ENCODE peak calls at places on chromosome 19, in ten cellular contexts. One of them, this sample, is unnamed.

GRCh38 chr19:47020992-47021496 is 1.4 kb downstream of the NPAS1 start:
- DNase-seq in neuronal stem cell: no peak
- DNase-seq in GM12865: peak
- DNase-seq in AG09309: no peak
- DNase-seq in GM12864: no peak
- DNase-seq in lower lobe of right lung: no peak
- DNase-seq in bronchial epithelial cell: no peak
- DNase-seq in IMR-90: no peak
- DNase-seq in left lung: no peak
- DNase-seq in GM23338: peak
- DNase-seq in this sample: no peak

GRCh38 chr19:55209430-55210119 is at the start of gene PTPRH:
- DNase-seq in neuronal stem cell: no peak
- DNase-seq in GM12865: no peak
- DNase-seq in AG09309: no peak
- DNase-seq in GM12864: no peak
- DNase-seq in lower lobe of right lung: no peak
- DNase-seq in bronchial epithelial cell: no peak
- DNase-seq in IMR-90: no peak
- DNase-seq in left lung: no peak
- DNase-seq in GM23338: no peak
- DNase-seq in this sample: no peak

GRCh38 chr19:47729799-47730520 is 15.4 kb upstream of the NOP53 start:
- DNase-seq in neuronal stem cell: no peak
- DNase-seq in GM12865: peak
- DNase-seq in AG09309: no peak
- DNase-seq in GM12864: no peak
- DNase-seq in lower lobe of right lung: peak
- DNase-seq in bronchial epithelial cell: peak
- DNase-seq in IMR-90: no peak
- DNase-seq in left lung: peak
- DNase-seq in GM23338: peak
- DNase-seq in this sample: peak

GRCh38 chr19:49684251-49684982 is 5.0 kb upstream of the ADM5 start:
- DNase-seq in neuronal stem cell: no peak
- DNase-seq in GM12865: peak
- DNase-seq in AG09309: no peak
- DNase-seq in GM12864: no peak
- DNase-seq in lower lobe of right lung: no peak
- DNase-seq in bronchial epithelial cell: no peak
- DNase-seq in IMR-90: no peak
- DNase-seq in left lung: no peak
- DNase-seq in GM23338: peak
- DNase-seq in this sample: no peak

GRCh38 chr19:35856001-35856400 is 710 bp upstream of the KIRREL2 start:
- DNase-seq in neuronal stem cell: peak
- DNase-seq in GM12865: no peak
- DNase-seq in AG09309: no peak
- DNase-seq in GM12864: no peak
- DNase-seq in lower lobe of right lung: no peak
- DNase-seq in bronchial epithelial cell: no peak
- DNase-seq in IMR-90: no peak
- DNase-seq in left lung: no peak
- DNase-seq in GM23338: peak
- DNase-seq in this sample: no peak

GRCh38 chr19:54481326-54481930 is 8.3 kb upstream of the CDC42EP5 start:
- DNase-seq in neuronal stem cell: peak
- DNase-seq in GM12865: peak
- DNase-seq in AG09309: no peak
- DNase-seq in GM12864: no peak
- DNase-seq in lower lobe of right lung: no peak
- DNase-seq in bronchial epithelial cell: peak
- DNase-seq in IMR-90: peak
- DNase-seq in left lung: no peak
- DNase-seq in GM23338: peak
- DNase-seq in this sample: no peak

GRCh38 chr19:58356236-58356970 is 3.1 kb upstream of the A1BG start:
- DNase-seq in neuronal stem cell: no peak
- DNase-seq in GM12865: no peak
- DNase-seq in AG09309: no peak
- DNase-seq in GM12864: no peak
- DNase-seq in lower lobe of right lung: peak
- DNase-seq in bronchial epithelial cell: no peak
- DNase-seq in IMR-90: peak
- DNase-seq in left lung: no peak
- DNase-seq in GM23338: peak
- DNase-seq in this sample: no peak

GRCh38 chr19:10718205-10719196 is 622 bp downstream of the DNM2 start:
- DNase-seq in neuronal stem cell: no peak
- DNase-seq in GM12865: peak
- DNase-seq in AG09309: no peak
- DNase-seq in GM12864: no peak
- DNase-seq in lower lobe of right lung: peak
- DNase-seq in bronchial epithelial cell: peak
- DNase-seq in IMR-90: peak
- DNase-seq in left lung: no peak
- DNase-seq in GM23338: peak
- DNase-seq in this sample: no peak

GRCh38 chr19:35155441-35155840 is 906 bp downstream of the FXYD5 start:
- DNase-seq in neuronal stem cell: no peak
- DNase-seq in GM12865: peak
- DNase-seq in AG09309: no peak
- DNase-seq in GM12864: no peak
- DNase-seq in lower lobe of right lung: no peak
- DNase-seq in bronchial epithelial cell: no peak
- DNase-seq in IMR-90: no peak
- DNase-seq in left lung: no peak
- DNase-seq in GM23338: no peak
- DNase-seq in this sample: no peak

GRCh38 chr19:55638864-55639359 is 1.9 kb upstream of the ZNF580 start:
- DNase-seq in neuronal stem cell: no peak
- DNase-seq in GM12865: peak
- DNase-seq in AG09309: no peak
- DNase-seq in GM12864: no peak
- DNase-seq in lower lobe of right lung: no peak
- DNase-seq in bronchial epithelial cell: no peak
- DNase-seq in IMR-90: peak
- DNase-seq in left lung: no peak
- DNase-seq in GM23338: peak
- DNase-seq in this sample: no peak

GRCh38 chr19:3142292-3142670 is 6.4 kb downstream of the GNA15 start:
- DNase-seq in neuronal stem cell: no peak
- DNase-seq in GM12865: no peak
- DNase-seq in AG09309: no peak
- DNase-seq in GM12864: no peak
- DNase-seq in lower lobe of right lung: no peak
- DNase-seq in bronchial epithelial cell: peak
- DNase-seq in IMR-90: peak
- DNase-seq in left lung: no peak
- DNase-seq in GM23338: no peak
- DNase-seq in this sample: no peak

GRCh38 chr19:10677796-10678195 is 23.4 kb upstream of the QTRT1 start:
- DNase-seq in neuronal stem cell: no peak
- DNase-seq in GM12865: no peak
- DNase-seq in AG09309: no peak
- DNase-seq in GM12864: no peak
- DNase-seq in lower lobe of right lung: no peak
- DNase-seq in bronchial epithelial cell: no peak
- DNase-seq in IMR-90: no peak
- DNase-seq in left lung: no peak
- DNase-seq in GM23338: no peak
- DNase-seq in this sample: no peak

GRCh38 chr19:11737964-11738745 is 591 bp downstream of the ZNF823 start:
- DNase-seq in neuronal stem cell: no peak
- DNase-seq in GM12865: peak
- DNase-seq in AG09309: no peak
- DNase-seq in GM12864: no peak
- DNase-seq in lower lobe of right lung: peak
- DNase-seq in bronchial epithelial cell: no peak
- DNase-seq in IMR-90: peak
- DNase-seq in left lung: peak
- DNase-seq in GM23338: peak
- DNase-seq in this sample: peak

DNA sequence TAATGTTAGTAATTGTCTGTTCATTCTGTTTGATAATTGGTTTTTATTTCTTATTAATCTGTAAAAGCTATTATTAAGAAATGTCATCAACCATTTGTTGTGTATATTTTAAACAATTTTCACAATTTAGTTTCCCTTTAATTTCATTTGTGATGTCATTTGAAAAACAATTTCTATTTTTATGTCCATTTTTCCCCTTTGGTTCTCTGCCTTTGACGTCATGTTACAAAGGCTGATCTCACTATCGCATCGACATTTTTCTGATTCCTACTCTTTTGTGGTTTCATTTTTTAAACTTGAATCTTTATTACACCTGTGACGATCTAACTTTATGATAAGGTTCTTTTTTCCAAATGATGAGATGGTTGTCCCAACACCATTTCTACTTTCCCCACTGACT is 191.0 kb upstream of the ZNF507 start:
- DNase-seq in neuronal stem cell: no peak
- DNase-seq in GM12865: no peak
- DNase-seq in AG09309: no peak
- DNase-seq in GM12864: no peak
- DNase-seq in lower lobe of right lung: no peak
- DNase-seq in bronchial epithelial cell: no peak
- DNase-seq in IMR-90: no peak
- DNase-seq in left lung: no peak
- DNase-seq in GM23338: no peak
- DNase-seq in this sample: no peak
- H3K4me3 ChIP-seq in neuronal stem cell: no peak
- H3K4me3 ChIP-seq in GM12865: no peak
- H3K4me3 ChIP-seq in AG09309: no peak
- H3K4me3 ChIP-seq in GM12864: no peak
- H3K4me3 ChIP-seq in lower lobe of right lung: no peak
- H3K4me3 ChIP-seq in bronchial epithelial cell: no peak
- H3K4me3 ChIP-seq in IMR-90: no peak
- H3K4me3 ChIP-seq in left lung: no peak
- H3K4me3 ChIP-seq in GM23338: no peak
- H3K4me3 ChIP-seq in this sample: no peak

GRCh38 chr19:33264881-33265445 is 37.4 kb downstream of the CEBPA start:
- DNase-seq in neuronal stem cell: no peak
- DNase-seq in GM12865: no peak
- DNase-seq in AG09309: no peak
- DNase-seq in GM12864: no peak
- DNase-seq in lower lobe of right lung: no peak
- DNase-seq in bronchial epithelial cell: no peak
- DNase-seq in IMR-90: no peak
- DNase-seq in left lung: no peak
- DNase-seq in GM23338: no peak
- DNase-seq in this sample: no peak
- H3K4me3 ChIP-seq in neuronal stem cell: no peak
- H3K4me3 ChIP-seq in GM12865: no peak
- H3K4me3 ChIP-seq in AG09309: no peak
- H3K4me3 ChIP-seq in GM12864: no peak
- H3K4me3 ChIP-seq in lower lobe of right lung: no peak
- H3K4me3 ChIP-seq in bronchial epithelial cell: no peak
- H3K4me3 ChIP-seq in IMR-90: no peak
- H3K4me3 ChIP-seq in left lung: no peak
- H3K4me3 ChIP-seq in GM23338: no peak
- H3K4me3 ChIP-seq in this sample: no peak

GRCh38 chr19:51371186-51371690 is 1.2 kb downstream of the NKG7 start:
- DNase-seq in neuronal stem cell: no peak
- DNase-seq in GM12865: no peak
- DNase-seq in AG09309: no peak
- DNase-seq in GM12864: no peak
- DNase-seq in lower lobe of right lung: no peak
- DNase-seq in bronchial epithelial cell: no peak
- DNase-seq in IMR-90: no peak
- DNase-seq in left lung: no peak
- DNase-seq in GM23338: no peak
- DNase-seq in this sample: no peak
- H3K4me3 ChIP-seq in neuronal stem cell: no peak
- H3K4me3 ChIP-seq in GM12865: no peak
- H3K4me3 ChIP-seq in AG09309: no peak
- H3K4me3 ChIP-seq in GM12864: no peak
- H3K4me3 ChIP-seq in lower lobe of right lung: peak
- H3K4me3 ChIP-seq in bronchial epithelial cell: no peak
- H3K4me3 ChIP-seq in IMR-90: no peak
- H3K4me3 ChIP-seq in left lung: peak
- H3K4me3 ChIP-seq in GM23338: no peak
- H3K4me3 ChIP-seq in this sample: no peak

DNA sequence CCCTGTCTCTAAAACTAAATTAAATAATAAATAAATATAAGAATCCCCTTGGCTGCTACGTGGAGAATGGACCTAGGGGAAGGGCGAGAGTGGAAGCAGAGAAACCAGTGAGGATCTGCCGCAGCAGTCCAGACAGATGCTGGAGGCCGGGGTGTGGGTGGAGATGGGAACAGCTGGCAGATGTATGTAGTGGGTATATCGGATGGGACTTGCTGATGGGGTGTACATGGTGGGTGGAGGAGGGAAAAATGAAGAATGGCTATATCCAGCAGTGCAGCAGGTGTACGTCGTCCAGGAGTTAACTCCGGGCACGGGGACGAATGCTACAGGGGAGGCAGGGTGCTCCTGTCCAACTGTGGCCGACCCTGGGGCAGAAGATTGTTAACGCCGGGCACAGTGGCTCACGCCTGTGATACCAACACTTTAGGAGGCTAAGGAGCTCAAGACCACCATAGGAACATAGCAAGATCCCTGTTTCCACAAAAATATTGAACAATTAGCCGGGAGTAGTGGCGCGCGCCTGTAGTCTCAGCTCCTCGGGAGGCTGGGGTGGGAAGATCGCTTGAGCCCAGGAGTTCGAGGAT is 654 bp downstream of the CEP89 start:
- DNase-seq in neuronal stem cell: no peak
- DNase-seq in GM12865: no peak
- DNase-seq in AG09309: no peak
- DNase-seq in GM12864: no peak
- DNase-seq in lower lobe of right lung: no peak
- DNase-seq in bronchial epithelial cell: no peak
- DNase-seq in IMR-90: no peak
- DNase-seq in left lung: no peak
- DNase-seq in GM23338: no peak
- DNase-seq in this sample: no peak
- H3K4me3 ChIP-seq in neuronal stem cell: peak
- H3K4me3 ChIP-seq in GM12865: peak
- H3K4me3 ChIP-seq in AG09309: peak
- H3K4me3 ChIP-seq in GM12864: peak
- H3K4me3 ChIP-seq in lower lobe of right lung: peak
- H3K4me3 ChIP-seq in bronchial epithelial cell: peak
- H3K4me3 ChIP-seq in IMR-90: peak
- H3K4me3 ChIP-seq in left lung: peak
- H3K4me3 ChIP-seq in GM23338: peak
- H3K4me3 ChIP-seq in this sample: peak

GRCh38 chr19:37931941-37932655 is 25.1 kb downstream of the SIPA1L3 start:
- DNase-seq in neuronal stem cell: peak
- DNase-seq in GM12865: peak
- DNase-seq in AG09309: peak
- DNase-seq in GM12864: no peak
- DNase-seq in lower lobe of right lung: peak
- DNase-seq in bronchial epithelial cell: peak
- DNase-seq in IMR-90: peak
- DNase-seq in left lung: peak
- DNase-seq in GM23338: peak
- DNase-seq in this sample: no peak
- H3K4me3 ChIP-seq in neuronal stem cell: no peak
- H3K4me3 ChIP-seq in GM12865: peak
- H3K4me3 ChIP-seq in AG09309: peak
- H3K4me3 ChIP-seq in GM12864: peak
- H3K4me3 ChIP-seq in lower lobe of right lung: peak
- H3K4me3 ChIP-seq in bronchial epithelial cell: peak
- H3K4me3 ChIP-seq in IMR-90: no peak
- H3K4me3 ChIP-seq in left lung: peak
- H3K4me3 ChIP-seq in GM23338: peak
- H3K4me3 ChIP-seq in this sample: peak